ENCODE peak calls at places on chromosomes 7 and 10, in nine cellular contexts. One of them, this sample, is unnamed.

GRCh38 chr7:36279926-36280315 is 109.7 kb upstream of the ANLN start:
- DNase-seq in frontal cortex: no peak
- DNase-seq in tibial nerve: no peak
- DNase-seq in T-helper 22 cell: no peak
- DNase-seq in activated naive CD8-positive, alpha-beta T cell treated with anti-CD3 and anti-CD28 coated beads, Interleukin-2, amount 10 ng/mL, durations not matched to agents 7 days and 5 days: no peak
- DNase-seq in midbrain: no peak
- DNase-seq in iris pigment epithelial cell: no peak
- DNase-seq in cardiac fibroblast: no peak
- DNase-seq in progenitor cell of endocrine pancreas: no peak
- DNase-seq in this sample: no peak

GRCh38 chr7:131648491-131648890 is 92.1 kb upstream of the PODXL start:
- DNase-seq in frontal cortex: no peak
- DNase-seq in tibial nerve: no peak
- DNase-seq in T-helper 22 cell: no peak
- DNase-seq in activated naive CD8-positive, alpha-beta T cell treated with anti-CD3 and anti-CD28 coated beads, Interleukin-2, amount 10 ng/mL, durations not matched to agents 7 days and 5 days: no peak
- DNase-seq in midbrain: no peak
- DNase-seq in iris pigment epithelial cell: no peak
- DNase-seq in cardiac fibroblast: no peak
- DNase-seq in progenitor cell of endocrine pancreas: no peak
- DNase-seq in this sample: no peak

GRCh38 chr10:74107391-74107790 is 43.2 kb downstream of the AP3M1 start:
- DNase-seq in frontal cortex: no peak
- DNase-seq in tibial nerve: no peak
- DNase-seq in T-helper 22 cell: no peak
- DNase-seq in activated naive CD8-positive, alpha-beta T cell treated with anti-CD3 and anti-CD28 coated beads, Interleukin-2, amount 10 ng/mL, durations not matched to agents 7 days and 5 days: no peak
- DNase-seq in midbrain: no peak
- DNase-seq in iris pigment epithelial cell: no peak
- DNase-seq in cardiac fibroblast: no peak
- DNase-seq in progenitor cell of endocrine pancreas: no peak
- DNase-seq in this sample: no peak

GRCh38 chr7:16528520-16528919 is 1.9 kb downstream of the LRRC72 start:
- DNase-seq in frontal cortex: no peak
- DNase-seq in tibial nerve: no peak
- DNase-seq in T-helper 22 cell: no peak
- DNase-seq in activated naive CD8-positive, alpha-beta T cell treated with anti-CD3 and anti-CD28 coated beads, Interleukin-2, amount 10 ng/mL, durations not matched to agents 7 days and 5 days: no peak
- DNase-seq in midbrain: no peak
- DNase-seq in iris pigment epithelial cell: peak; percentile 4
- DNase-seq in cardiac fibroblast: peak; percentile 44
- DNase-seq in progenitor cell of endocrine pancreas: no peak
- DNase-seq in this sample: no peak

GRCh38 chr10:58435297-58435696 is 50.1 kb downstream of the TFAM start:
- DNase-seq in frontal cortex: no peak
- DNase-seq in tibial nerve: no peak
- DNase-seq in T-helper 22 cell: no peak
- DNase-seq in activated naive CD8-positive, alpha-beta T cell treated with anti-CD3 and anti-CD28 coated beads, Interleukin-2, amount 10 ng/mL, durations not matched to agents 7 days and 5 days: no peak
- DNase-seq in midbrain: no peak
- DNase-seq in iris pigment epithelial cell: peak; percentile 97
- DNase-seq in cardiac fibroblast: peak; percentile 96
- DNase-seq in progenitor cell of endocrine pancreas: no peak
- DNase-seq in this sample: peak; percentile 97

GRCh38 chr7:100106633-100107032 is 5.2 kb downstream of the AP4M1 start:
- DNase-seq in frontal cortex: no peak
- DNase-seq in tibial nerve: no peak
- DNase-seq in T-helper 22 cell: no peak
- DNase-seq in activated naive CD8-positive, alpha-beta T cell treated with anti-CD3 and anti-CD28 coated beads, Interleukin-2, amount 10 ng/mL, durations not matched to agents 7 days and 5 days: no peak
- DNase-seq in midbrain: no peak
- DNase-seq in iris pigment epithelial cell: no peak
- DNase-seq in cardiac fibroblast: no peak
- DNase-seq in progenitor cell of endocrine pancreas: no peak
- DNase-seq in this sample: no peak

GRCh38 chr7:155495440-155496248 is 37.7 kb downstream of the EN2 start:
- DNase-seq in frontal cortex: no peak
- DNase-seq in tibial nerve: no peak
- DNase-seq in T-helper 22 cell: no peak
- DNase-seq in activated naive CD8-positive, alpha-beta T cell treated with anti-CD3 and anti-CD28 coated beads, Interleukin-2, amount 10 ng/mL, durations not matched to agents 7 days and 5 days: no peak
- DNase-seq in midbrain: no peak
- DNase-seq in iris pigment epithelial cell: no peak
- DNase-seq in cardiac fibroblast: no peak
- DNase-seq in progenitor cell of endocrine pancreas: no peak
- DNase-seq in this sample: no peak

GRCh38 chr10:119370972-119371703 is 163.8 kb downstream of the GRK5 start:
- DNase-seq in frontal cortex: no peak
- DNase-seq in tibial nerve: peak; percentile 72
- DNase-seq in T-helper 22 cell: no peak
- DNase-seq in activated naive CD8-positive, alpha-beta T cell treated with anti-CD3 and anti-CD28 coated beads, Interleukin-2, amount 10 ng/mL, durations not matched to agents 7 days and 5 days: no peak
- DNase-seq in midbrain: no peak
- DNase-seq in iris pigment epithelial cell: peak; percentile 72
- DNase-seq in cardiac fibroblast: peak; percentile 89
- DNase-seq in progenitor cell of endocrine pancreas: no peak
- DNase-seq in this sample: no peak

GRCh38 chr7:42691030-42691639 is 220.7 kb downstream of the C7orf25 start:
- DNase-seq in frontal cortex: no peak
- DNase-seq in tibial nerve: no peak
- DNase-seq in T-helper 22 cell: no peak
- DNase-seq in activated naive CD8-positive, alpha-beta T cell treated with anti-CD3 and anti-CD28 coated beads, Interleukin-2, amount 10 ng/mL, durations not matched to agents 7 days and 5 days: no peak
- DNase-seq in midbrain: peak; percentile 6
- DNase-seq in iris pigment epithelial cell: peak; percentile 76
- DNase-seq in cardiac fibroblast: peak; percentile 83
- DNase-seq in progenitor cell of endocrine pancreas: no peak
- DNase-seq in this sample: peak; percentile 71

GRCh38 chr7:44973610-44974401 is 5.0 kb downstream of the MYO1G start:
- DNase-seq in frontal cortex: no peak
- DNase-seq in tibial nerve: no peak
- DNase-seq in T-helper 22 cell: peak; percentile 29
- DNase-seq in activated naive CD8-positive, alpha-beta T cell treated with anti-CD3 and anti-CD28 coated beads, Interleukin-2, amount 10 ng/mL, durations not matched to agents 7 days and 5 days: peak; percentile 70
- DNase-seq in midbrain: no peak
- DNase-seq in iris pigment epithelial cell: no peak
- DNase-seq in cardiac fibroblast: peak; percentile 43
- DNase-seq in progenitor cell of endocrine pancreas: peak; percentile 38
- DNase-seq in this sample: no peak